ENCODE peak calls at places on chromosomes 16 and 17, in five cellular contexts. One of them, this sample, is unnamed.

GRCh38 chr17:66494023-66494803 is 191.8 kb downstream of the PRKCA start:
- DNase-seq in fibroblast of gingiva: peak; percentile 82
- DNase-seq in nucleus accumbens: no peak
- DNase-seq in RWPE1: peak; percentile 73
- DNase-seq in kidney tubule cell: peak; percentile 81
- DNase-seq in this sample: no peak

GRCh38 chr16:72990003-72990521 is 57.9 kb downstream of the ZFHX3 start:
- DNase-seq in RWPE1: peak; percentile 80
- DNase-seq in nucleus accumbens: peak; percentile 13
- DNase-seq in kidney tubule cell: peak; percentile 77
- DNase-seq in fibroblast of gingiva: peak; percentile 93
- DNase-seq in this sample: no peak

GRCh38 chr17:72151565-72152391 is 31.0 kb downstream of the SOX9 start:
- DNase-seq in fibroblast of gingiva: peak; percentile 61
- DNase-seq in kidney tubule cell: peak; percentile 91
- DNase-seq in nucleus accumbens: peak; percentile 70
- DNase-seq in RWPE1: peak; percentile 54
- DNase-seq in this sample: no peak

GRCh38 chr17:55458977-55459376 is 37.3 kb upstream of the MMD start:
- DNase-seq in fibroblast of gingiva: peak; percentile 70
- DNase-seq in nucleus accumbens: no peak
- DNase-seq in kidney tubule cell: peak; percentile 94
- DNase-seq in RWPE1: peak; percentile 67
- DNase-seq in this sample: no peak

GRCh38 chr16:78689031-78689430 is 589.6 kb downstream of the WWOX start:
- DNase-seq in kidney tubule cell: no peak
- DNase-seq in fibroblast of gingiva: no peak
- DNase-seq in RWPE1: no peak
- DNase-seq in nucleus accumbens: no peak
- DNase-seq in this sample: no peak

GRCh38 chr17:75270966-75271232 is at the start of gene MIF4GD:
- DNase-seq in RWPE1: no peak
- DNase-seq in fibroblast of gingiva: peak; percentile 55
- DNase-seq in nucleus accumbens: no peak
- DNase-seq in kidney tubule cell: no peak
- DNase-seq in this sample: no peak

GRCh38 chr16:69927056-69927757 is 23.9 kb upstream of the CLEC18A start:
- DNase-seq in fibroblast of gingiva: peak; percentile 87
- DNase-seq in RWPE1: no peak
- DNase-seq in nucleus accumbens: peak; percentile 13
- DNase-seq in kidney tubule cell: peak; percentile 84
- DNase-seq in this sample: no peak

GRCh38 chr16:16183562-16183961 is 39.7 kb downstream of the ABCC6 start:
- DNase-seq in RWPE1: no peak
- DNase-seq in fibroblast of gingiva: no peak
- DNase-seq in kidney tubule cell: no peak
- DNase-seq in nucleus accumbens: no peak
- DNase-seq in this sample: no peak

GRCh38 chr17:4293572-4293971 is 29.8 kb upstream of the ANKFY1 start:
- DNase-seq in kidney tubule cell: no peak
- DNase-seq in fibroblast of gingiva: no peak
- DNase-seq in RWPE1: no peak
- DNase-seq in nucleus accumbens: no peak
- DNase-seq in this sample: no peak

GRCh38 chr16:10984509-10984908 is 40.1 kb downstream of the CLEC16A start:
- DNase-seq in fibroblast of gingiva: peak; percentile 23
- DNase-seq in kidney tubule cell: no peak
- DNase-seq in RWPE1: no peak
- DNase-seq in nucleus accumbens: no peak
- DNase-seq in this sample: no peak

GRCh38 chr16:3019594-3020246 is 448 bp upstream of the TNFRSF12A start:
- DNase-seq in RWPE1: no peak
- DNase-seq in kidney tubule cell: no peak
- DNase-seq in nucleus accumbens: no peak
- DNase-seq in fibroblast of gingiva: no peak
- DNase-seq in this sample: no peak

GRCh38 chr16:62149646-62150045 is 113.4 kb upstream of the CDH8 start:
- DNase-seq in RWPE1: no peak
- DNase-seq in kidney tubule cell: no peak
- DNase-seq in nucleus accumbens: no peak
- DNase-seq in fibroblast of gingiva: no peak
- DNase-seq in this sample: no peak

GRCh38 chr17:27339836-27340550 is 46.1 kb downstream of the WSB1 start:
- DNase-seq in kidney tubule cell: peak; percentile 77
- DNase-seq in fibroblast of gingiva: no peak
- DNase-seq in RWPE1: peak; percentile 90
- DNase-seq in nucleus accumbens: no peak
- DNase-seq in this sample: no peak

GRCh38 chr17:42017866-42018200 is 594 bp upstream of the DNAJC7 start:
- DNase-seq in kidney tubule cell: no peak
- DNase-seq in nucleus accumbens: no peak
- DNase-seq in fibroblast of gingiva: no peak
- DNase-seq in RWPE1: peak; percentile 72
- DNase-seq in this sample: no peak

GRCh38 chr17:48723555-48724239 is 712 bp downstream of the PRAC2 start:
- DNase-seq in kidney tubule cell: no peak
- DNase-seq in nucleus accumbens: no peak
- DNase-seq in fibroblast of gingiva: no peak
- DNase-seq in RWPE1: no peak
- DNase-seq in this sample: no peak

This sample was measured in T-helper 1 cell.